ENCODE peak calls at places on chromosomes 16 and 17, in seven cellular contexts. B is HFFc6, Y is endothelial cell, N is neural progenitor cell, H is fibroblast of the aortic adventitia, E is Calu3, S is dorsolateral prefrontal cortex. M is an unnamed sample.

GRCh38 chr16:23587726-23588125 is 8.4 kb downstream of the NDUFAB1 start:
- DNase-seq in B (peak; percentile 92), Y (no peak), N (no peak), H (peak; percentile 78), E (no peak), S (no peak), M (no peak)

GRCh38 chr16:14249291-14250032 is 178.3 kb downstream of the MRTFB start:
- DNase-seq in B (peak; percentile 45), Y (peak; percentile 57), N (peak; percentile 39), H (peak; percentile 71), E (peak; percentile 54), S (no peak), M (no peak)

GRCh38 chr16:59783191-59783590 is 1049.1 kb upstream of the GOT2 start:
- DNase-seq in B (peak; percentile 65), Y (no peak), N (no peak), H (no peak), E (no peak), S (no peak), M (no peak)

GRCh38 chr17:75313941-75314550 is 24.8 kb upstream of the SLC25A19 start:
- DNase-seq in B (no peak), Y (no peak), N (no peak), H (peak; percentile 16), E (no peak), S (peak; percentile 38), M (no peak)

GRCh38 chr16:67055712-67056487 is 27.0 kb downstream of the CBFB start:
- DNase-seq in B (peak; percentile 99), Y (no peak), N (no peak), H (peak; percentile 81), E (no peak), S (no peak), M (peak; percentile 82)

GRCh38 chr16:81279375-81279774 is 35.4 kb upstream of the GAN start:
- DNase-seq in B (no peak), Y (no peak), N (no peak), H (peak; percentile 52), E (no peak), S (no peak), M (no peak)

GRCh38 chr17:21119247-21119944 is 7.4 kb upstream of the DHRS7B start:
- DNase-seq in B (peak; percentile 44), Y (peak; percentile 71), N (peak; percentile 73), H (peak; percentile 78), E (peak; percentile 59), S (peak; percentile 75), M (no peak)

GRCh38 chr16:54936086-54936978 is 5.7 kb downstream of the IRX5 start:
- DNase-seq in B (peak; percentile 37), Y (peak; percentile 53), N (peak; percentile 89), H (peak; percentile 57), E (no peak), S (no peak), M (no peak)

GRCh38 chr17:31740611-31741082 is 118.4 kb downstream of the COPRS start:
- DNase-seq in B (peak; percentile 97), Y (no peak), N (no peak), H (peak; percentile 92), E (no peak), S (no peak), M (no peak)

GRCh38 chr17:34598161-34598776 is 18.9 kb downstream of the TMEM132E start:
- DNase-seq in B (no peak), Y (no peak), N (peak; percentile 83), H (no peak), E (no peak), S (peak; percentile 68), M (no peak)

GRCh38 chr17:73647331-73647730 is 3.1 kb upstream of the SDK2 start:
- DNase-seq in B (no peak), Y (peak; percentile 26), N (no peak), H (no peak), E (no peak), S (no peak), M (no peak)

GRCh38 chr16:67943619-67944503 is at the start of gene LCAT:
- DNase-seq in B (no peak), Y (no peak), N (peak; percentile 38), H (peak; percentile 66), E (no peak), S (peak; percentile 84), M (no peak)

GRCh38 chr17:67819722-67820121 is 5.6 kb upstream of the BPTF start:
- DNase-seq in B (no peak), Y (no peak), N (no peak), H (no peak), E (no peak), S (no peak), M (no peak)

GRCh38 chr17:50518265-50519023 is 10.2 kb downstream of the MYCBPAP start:
- DNase-seq in B (no peak), Y (no peak), N (no peak), H (no peak), E (no peak), S (no peak), M (no peak)

GRCh38 chr16:49503242-49504022 is 129.8 kb downstream of the C16orf78 start:
- DNase-seq in B (no peak), Y (no peak), N (no peak), H (no peak), E (no peak), S (peak; percentile 27), M (no peak)

GRCh38 chr16:7246578-7246977 is 86.1 kb upstream of the RBFOX1 start:
- DNase-seq in B (no peak), Y (no peak), N (peak; percentile 73), H (no peak), E (no peak), S (no peak), M (no peak)

GRCh38 chr17:10526517-10526916 is 8.2 kb upstream of the MYH1 start:
- DNase-seq in B (no peak), Y (no peak), N (no peak), H (no peak), E (no peak), S (no peak), M (no peak)

GRCh38 chr16:11503566-11503965 is 83.2 kb downstream of the LITAF start:
- DNase-seq in B (no peak), Y (no peak), N (no peak), H (no peak), E (no peak), S (no peak), M (no peak)

GRCh38 chr16:49539758-49540157 is 166.2 kb downstream of the C16orf78 start:
- DNase-seq in B (no peak), Y (no peak), N (no peak), H (no peak), E (no peak), S (no peak), M (no peak)

GRCh38 chr17:5661486-5662125 is 77.3 kb upstream of the NLRP1 start:
- DNase-seq in B (no peak), Y (no peak), N (peak; percentile 27), H (no peak), E (no peak), S (no peak), M (no peak)

GRCh38 chr17:49525831-49526741 is 31.0 kb downstream of the NGFR start:
- DNase-seq in B (no peak), Y (no peak), N (no peak), H (no peak), E (no peak), S (peak; percentile 45), M (no peak)

GRCh38 chr17:83109793-83110645 is 30.6 kb downstream of the METRNL start:
- DNase-seq in B (peak; percentile 96), Y (no peak), N (no peak), H (peak; percentile 99), E (peak; percentile 96), S (no peak), M (peak; percentile 90)

GRCh38 chr17:80726558-80727408 is 182.1 kb downstream of the RPTOR start:
- DNase-seq in B (no peak), Y (no peak), N (no peak), H (no peak), E (no peak), S (no peak), M (no peak)

GRCh38 chr17:44914698-44915271 is 515 bp downstream of the GFAP start:
- DNase-seq in B (no peak), Y (no peak), N (no peak), H (no peak), E (no peak), S (no peak), M (no peak)

GRCh38 chr17:31733326-31733725 is 125.7 kb downstream of the COPRS start:
- DNase-seq in B (no peak), Y (no peak), N (peak; percentile 59), H (no peak), E (no peak), S (no peak), M (no peak)

DNA sequence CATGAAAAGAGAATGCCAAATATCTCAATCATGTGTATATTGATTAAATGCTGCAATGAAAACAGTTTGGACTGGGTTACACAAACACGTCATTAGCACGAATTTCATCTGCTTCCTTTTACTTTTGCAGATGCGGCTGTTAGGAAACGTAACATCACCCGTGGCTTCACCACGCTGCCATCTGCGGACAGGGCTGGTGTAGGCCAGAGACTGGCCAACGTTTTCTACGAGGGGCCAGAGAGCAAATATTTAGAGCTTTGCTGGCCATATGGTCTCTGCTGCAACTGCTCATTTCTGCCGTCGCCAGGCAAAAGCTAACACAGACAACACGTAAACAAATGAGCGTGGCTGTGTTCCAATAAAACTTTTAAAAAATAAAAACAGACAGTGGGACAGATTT is 96.5 kb downstream of the ENGASE start:
- DNase-seq in B (no peak), Y (no peak), N (no peak), H (no peak), E (no peak), S (no peak), M (no peak)
- TF ChIP-seq CTCF in B (no peak), Y (no peak), N (no peak), H (no peak), E (no peak), S (no peak), M (no peak)

GRCh38 chr17:60577147-60577925 is 22.7 kb upstream of the PPM1D start:
- DNase-seq in B (peak; percentile 7), Y (no peak), N (no peak), H (peak; percentile 75), E (no peak), S (peak; percentile 45), M (no peak)
- TF ChIP-seq CTCF in B (no peak), Y (no peak), N (no peak), H (peak; percentile 36), E (no peak), S (peak; percentile 21), M (no peak)

GRCh38 chr16:2465653-2466415 is 5.3 kb upstream of the NTN3 start:
- DNase-seq in B (no peak), Y (no peak), N (peak; percentile 57), H (no peak), E (no peak), S (no peak), M (no peak)
- TF ChIP-seq CTCF in B (peak; percentile 60), Y (peak; percentile 27), N (peak; percentile 46), H (peak; percentile 34), E (no peak), S (no peak), M (no peak)

DNA sequence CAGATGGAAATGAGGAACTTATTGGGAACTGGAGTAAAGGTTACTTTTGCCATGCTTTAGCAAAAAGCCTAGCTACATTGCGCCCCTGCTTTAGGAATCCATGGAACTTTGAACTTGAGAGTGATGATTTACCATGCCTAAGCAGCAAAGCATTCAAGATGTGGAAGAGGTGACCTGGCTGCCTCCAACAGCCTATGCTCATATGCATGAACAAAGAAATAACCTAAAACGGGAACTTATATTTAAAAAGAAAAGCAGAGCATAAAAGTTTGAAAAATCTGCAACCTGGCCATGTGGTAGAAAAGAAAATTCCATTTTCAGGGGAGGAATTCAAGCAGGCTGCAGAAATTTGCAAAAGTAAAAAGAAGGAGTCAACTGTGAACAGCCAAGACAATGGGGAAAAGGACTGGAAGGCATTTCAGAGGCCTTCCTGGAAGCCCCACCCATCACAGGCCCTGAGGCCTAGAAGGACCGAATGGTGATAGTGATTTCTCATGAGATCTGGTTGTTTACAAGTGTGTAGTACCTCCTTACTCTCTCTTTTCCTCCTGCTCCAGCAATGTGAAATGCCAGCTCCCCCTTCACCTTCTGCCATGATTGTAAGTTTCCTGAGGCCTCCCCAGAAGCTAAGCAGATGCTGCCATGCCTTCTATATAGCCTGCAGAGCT is 48.7 kb downstream of the MRPS23 start:
- DNase-seq in B (no peak), Y (no peak), N (no peak), H (no peak), E (no peak), S (no peak), M (no peak)
- TF ChIP-seq CTCF in B (no peak), Y (no peak), N (no peak), H (no peak), E (no peak), S (no peak), M (no peak)